ENCODE peak calls at places on chromosomes 3 and 15, in six cellular contexts. Y is endothelial cell of umbilical vein, E is GM23248, W is IMR-90, I is OCI-LY7, X is A549. L is an unnamed sample.

GRCh38 chr3:116083686-116084085 is 361.6 kb downstream of the LSAMP start:
- DNase-seq in W (peak), Y (peak), X (no peak), I (no peak), E (no peak), L (peak)

GRCh38 chr3:25906132-25906906 is 116.4 kb downstream of the OXSM start:
- DNase-seq in W (peak), X (no peak), E (no peak), Y (no peak), I (no peak), L (no peak)

GRCh38 chr3:140242818-140243276 is 307.9 kb downstream of the CLSTN2 start:
- DNase-seq in X (no peak), Y (peak), I (no peak), W (no peak), E (no peak), L (no peak)

GRCh38 chr3:150309557-150309956 is 98.5 kb upstream of the TSC22D2 start:
- DNase-seq in Y (no peak), I (no peak), W (peak), X (no peak), E (peak), L (peak)

GRCh38 chr3:11563749-11564148 is 80.0 kb downstream of the VGLL4 start:
- DNase-seq in E (no peak), I (no peak), Y (no peak), X (no peak), W (no peak), L (no peak)

GRCh38 chr15:60651734-60652141 is 172.8 kb upstream of the ICE2 start:
- DNase-seq in I (peak), E (no peak), X (no peak), Y (no peak), W (no peak), L (no peak)

GRCh38 chr3:923161-923910 is 169.5 kb upstream of the CNTN6 start:
- DNase-seq in X (no peak), Y (no peak), W (no peak), E (no peak), I (no peak), L (no peak)

GRCh38 chr3:62065985-62066693 is 307.2 kb downstream of the FEZF2 start:
- DNase-seq in W (peak), Y (no peak), E (peak), I (no peak), X (no peak), L (peak)

GRCh38 chr3:149506540-149506939 is 32.0 kb downstream of the TM4SF4 start:
- DNase-seq in I (no peak), W (peak), X (no peak), E (peak), Y (peak), L (peak)

GRCh38 chr3:126111126-126111551 is 27.2 kb upstream of the SLC41A3 start:
- DNase-seq in W (no peak), I (no peak), E (no peak), X (no peak), Y (no peak), L (no peak)

GRCh38 chr3:99502871-99503270 is 135.5 kb upstream of the COL8A1 start:
- DNase-seq in X (no peak), Y (no peak), W (peak), E (peak), I (no peak), L (peak)

GRCh38 chr3:69273895-69274294 is 112.0 kb downstream of the FRMD4B start:
- DNase-seq in E (peak), I (no peak), X (no peak), Y (no peak), W (no peak), L (peak)

GRCh38 chr3:126947429-126947828 is 35.5 kb upstream of the PLXNA1 start:
- DNase-seq in I (no peak), E (no peak), W (no peak), Y (no peak), X (no peak), L (no peak)

GRCh38 chr15:26864664-26865191 is 2.1 kb upstream of the GABRA5 start:
- DNase-seq in E (peak), Y (peak), X (peak), I (peak), W (peak), L (peak)

GRCh38 chr3:152244156-152244888 is 24.4 kb upstream of the MBNL1 start:
- DNase-seq in E (no peak), I (peak), Y (no peak), W (no peak), X (no peak), L (no peak)
- H3K4me2 ChIP-seq in E (no peak), I (peak), Y (no peak), W (no peak), X (no peak), L (no peak)

GRCh38 chr15:59251001-59251845 is 44.6 kb downstream of the LDHAL6B start:
- DNase-seq in Y (no peak), W (no peak), I (peak), E (no peak), X (no peak), L (no peak)

GRCh38 chr15:59250249-59250648 is 43.6 kb downstream of the LDHAL6B start:
- DNase-seq in X (no peak), Y (no peak), I (no peak), E (no peak), W (no peak), L (no peak)

GRCh38 chr15:59247364-59247763 is 40.7 kb downstream of the LDHAL6B start:
- DNase-seq in E (peak), X (peak), W (peak), Y (peak), I (peak), L (peak)

GRCh38 chr15:59252137-59252536 is 45.5 kb downstream of the LDHAL6B start:
- DNase-seq in W (no peak), I (no peak), E (no peak), X (no peak), Y (no peak), L (no peak)

DNA sequence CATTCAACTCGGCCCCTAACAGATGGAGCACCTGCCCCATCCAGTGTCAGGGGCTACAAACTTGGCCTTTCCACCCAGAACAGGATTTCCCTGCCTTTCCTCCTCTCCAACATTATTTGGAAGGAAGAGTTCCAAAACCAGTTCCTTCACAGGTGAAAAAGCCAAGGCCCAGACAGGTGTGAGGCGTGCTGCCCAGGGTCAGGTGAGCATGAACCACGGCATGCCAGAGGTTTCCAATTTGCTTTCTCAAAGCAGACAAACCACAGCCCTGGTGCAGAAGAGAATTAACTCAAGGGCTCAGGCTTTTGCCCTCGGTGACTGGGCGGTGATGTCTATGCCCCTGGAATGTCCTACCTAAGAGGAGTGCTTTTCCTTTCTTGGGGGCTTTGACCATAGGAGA is 43.2 kb downstream of the LDHAL6B start:
- DNase-seq in W (no peak), I (no peak), X (no peak), Y (no peak), E (no peak), L (no peak)
- H3K4me2 ChIP-seq in W (no peak), I (peak), X (no peak), Y (no peak), E (no peak), L (no peak)

GRCh38 chr15:42011074-42011473 is 9.8 kb downstream of the PLA2G4E start:
- DNase-seq in W (no peak), I (no peak), X (no peak), E (no peak), Y (no peak), L (no peak)
- H3K4me2 ChIP-seq in W (no peak), I (no peak), X (no peak), E (no peak), Y (no peak), L (no peak)

GRCh38 chr15:90592144-90592887 is 62.6 kb downstream of the CRTC3 start:
- DNase-seq in X (no peak), E (peak), I (no peak), Y (no peak), W (peak), L (peak)

GRCh38 chr15:90593469-90594158 is 63.9 kb downstream of the CRTC3 start:
- DNase-seq in E (no peak), W (no peak), X (no peak), Y (no peak), I (no peak), L (no peak)

GRCh38 chr15:90588427-90588826 is 58.7 kb downstream of the CRTC3 start:
- DNase-seq in W (peak), E (no peak), Y (no peak), X (no peak), I (no peak), L (peak)

GRCh38 chr15:90594297-90594696 is 64.6 kb downstream of the CRTC3 start:
- DNase-seq in Y (peak), E (peak), X (no peak), I (peak), W (no peak), L (peak)

GRCh38 chr15:90591524-90591923 is 61.8 kb downstream of the CRTC3 start:
- DNase-seq in X (no peak), E (no peak), I (no peak), W (no peak), Y (no peak), L (no peak)
- H3K4me2 ChIP-seq in X (peak), E (peak), I (no peak), W (no peak), Y (no peak), L (no peak)

GRCh38 chr3:171807129-171807675 is 3.1 kb downstream of the PLD1 start:
- DNase-seq in E (no peak), X (no peak), Y (no peak), W (no peak), I (no peak), L (no peak)
- H3K4me2 ChIP-seq in E (no peak), X (peak), Y (peak), W (peak), I (no peak), L (no peak)

DNA sequence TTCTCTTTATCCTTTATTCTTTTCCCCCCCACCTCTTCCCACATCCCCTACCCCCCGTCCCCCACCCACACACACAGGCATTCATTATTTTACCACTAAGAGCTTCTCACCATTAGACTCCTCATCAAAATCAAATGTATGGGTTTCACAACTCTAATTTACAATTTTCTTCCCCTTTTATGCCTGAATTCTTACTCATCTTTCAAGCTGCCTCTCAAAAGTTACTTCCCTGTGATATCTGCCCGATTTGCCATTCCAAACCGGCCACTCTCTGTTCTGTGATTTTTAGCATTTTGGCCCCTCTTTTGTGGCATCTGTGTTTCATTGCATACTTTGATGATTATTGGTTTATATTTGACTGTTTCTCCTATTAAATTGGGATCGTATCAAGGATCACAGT is 42.2 kb downstream of the SLC9A9 start:
- DNase-seq in E (no peak), I (no peak), Y (no peak), X (no peak), W (no peak), L (no peak)
- H3K4me2 ChIP-seq in E (no peak), I (no peak), Y (no peak), X (no peak), W (no peak), L (no peak)

DNA sequence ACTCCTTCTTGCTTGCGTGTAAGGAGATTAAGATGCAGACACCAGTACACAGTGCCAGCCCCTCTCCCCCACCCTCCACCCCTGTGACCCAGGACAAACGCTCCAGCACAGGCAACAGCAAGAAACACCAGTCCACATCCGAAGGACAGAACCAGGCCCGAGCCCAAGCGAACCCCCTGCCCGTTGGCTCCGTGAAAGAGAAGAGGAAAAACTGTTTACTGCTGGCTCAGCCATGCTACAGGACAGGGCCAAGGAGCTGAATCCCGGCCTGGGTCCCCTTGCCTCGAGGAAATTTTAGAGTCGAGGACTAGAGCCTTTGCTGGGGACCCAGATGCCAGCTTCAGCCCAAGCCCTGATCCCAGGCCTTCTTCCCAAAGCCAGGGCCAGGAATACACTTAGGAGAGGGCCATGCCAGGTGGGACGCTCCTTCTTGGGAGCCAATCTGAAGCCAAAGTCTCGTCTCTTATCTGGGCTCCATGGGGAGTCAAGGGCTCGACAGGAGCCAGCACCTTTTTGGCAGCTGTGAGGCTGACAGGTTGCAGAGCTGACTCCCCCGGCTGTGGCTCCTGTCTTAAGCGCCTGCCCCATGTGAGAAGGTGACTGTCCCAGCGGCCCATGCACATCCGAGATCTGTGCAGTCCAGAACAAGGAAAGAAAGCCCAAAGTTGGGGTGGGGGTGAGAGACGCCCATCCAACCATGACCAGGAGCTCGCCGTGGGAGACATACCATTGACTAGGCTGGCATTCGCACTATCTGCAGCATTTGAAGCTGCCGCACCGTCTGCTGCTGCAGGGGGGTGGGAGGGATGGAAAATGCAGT is 63.8 kb upstream of the SEC13 start:
- DNase-seq in E (no peak), X (no peak), Y (no peak), W (no peak), I (no peak), L (no peak)
- H3K4me2 ChIP-seq in E (no peak), X (no peak), Y (no peak), W (no peak), I (no peak), L (no peak)

GRCh38 chr3:130900959-130901358 is 7.1 kb downstream of the ATP2C1 start:
- DNase-seq in W (peak), X (peak), E (no peak), I (no peak), Y (no peak), L (no peak)
- H3K4me2 ChIP-seq in W (peak), X (peak), E (no peak), I (peak), Y (no peak), L (no peak)

L was measured in fibroblast of lung.